ENCODE peak calls at places on chromosomes 2 and 18, in seven cellular contexts. U is fibroblast of pulmonary artery, Q is mesothelial cell of epicardium, A is A549, J is epithelial cell of esophagus, V is NCI-H446, P is psoas muscle. W is an unnamed sample.

GRCh38 chr2:157497603-157498314 is 53.9 kb upstream of the CYTIP start:
- DNase-seq in U (peak; percentile 50), Q (no peak), A (peak; percentile 5), J (peak; percentile 53), V (no peak), P (no peak), W (no peak)

GRCh38 chr2:12712871-12713270 is 3.9 kb upstream of the TRIB2 start:
- DNase-seq in U (peak; percentile 86), Q (no peak), A (no peak), J (no peak), V (no peak), P (no peak), W (no peak)

GRCh38 chr2:201830666-201831065 is 24.3 kb downstream of the CDK15 start:
- DNase-seq in U (no peak), Q (no peak), A (no peak), J (no peak), V (no peak), P (no peak), W (no peak)

GRCh38 chr2:158879229-158879903 is 84.2 kb downstream of the DAPL1 start:
- DNase-seq in U (no peak), Q (no peak), A (no peak), J (no peak), V (no peak), P (no peak), W (no peak)

GRCh38 chr2:42303252-42303651 is 57.8 kb downstream of the COX7A2L start:
- DNase-seq in U (no peak), Q (no peak), A (no peak), J (no peak), V (no peak), P (no peak), W (no peak)

GRCh38 chr2:57146951-57147350 is 899.7 kb upstream of the VRK2 start:
- DNase-seq in U (no peak), Q (no peak), A (no peak), J (no peak), V (no peak), P (no peak), W (no peak)

GRCh38 chr18:34820360-34820759 is 110.3 kb downstream of the DTNA start:
- DNase-seq in U (no peak), Q (no peak), A (no peak), J (no peak), V (no peak), P (no peak), W (no peak)

GRCh38 chr2:241849616-241850543 is 8.8 kb downstream of the PDCD1 start:
- DNase-seq in U (no peak), Q (no peak), A (no peak), J (no peak), V (no peak), P (no peak), W (no peak)

GRCh38 chr18:47265197-47265596 is 13.7 kb upstream of the SKOR2 start:
- DNase-seq in U (peak; percentile 20), Q (no peak), A (no peak), J (peak; percentile 2), V (no peak), P (no peak), W (no peak)

GRCh38 chr18:58025205-58025604 is 18.8 kb upstream of the NEDD4L start:
- DNase-seq in U (no peak), Q (no peak), A (no peak), J (no peak), V (no peak), P (no peak), W (no peak)

GRCh38 chr18:46754188-46754587 is 2.7 kb downstream of the ST8SIA5 start:
- DNase-seq in U (no peak), Q (no peak), A (no peak), J (no peak), V (no peak), P (no peak), W (no peak)

GRCh38 chr18:45083456-45083855 is 402.8 kb downstream of the SETBP1 start:
- DNase-seq in U (no peak), Q (no peak), A (no peak), J (no peak), V (no peak), P (no peak), W (no peak)

GRCh38 chr2:96869824-96870630 is at the start of gene SEMA4C:
- DNase-seq in U (peak; percentile 47), Q (peak; percentile 74), A (peak; percentile 30), J (peak; percentile 51), V (no peak), P (peak; percentile 70), W (peak; percentile 76)

GRCh38 chr2:32136097-32136496 is 29.6 kb upstream of the SLC30A6 start:
- DNase-seq in U (no peak), Q (no peak), A (no peak), J (no peak), V (no peak), P (no peak), W (no peak)

GRCh38 chr2:191539068-191539467 is 138.9 kb upstream of the NABP1 start:
- DNase-seq in U (peak; percentile 56), Q (no peak), A (peak; percentile 29), J (peak; percentile 29), V (no peak), P (no peak), W (no peak)

GRCh38 chr2:221572821-221573429 is 821 bp upstream of the EPHA4 start:
- DNase-seq in U (peak; percentile 34), Q (no peak), A (peak; percentile 35), J (peak; percentile 58), V (no peak), P (no peak), W (peak; percentile 81)

GRCh38 chr2:73827018-73827417 is 1.7 kb upstream of the STAMBP start:
- DNase-seq in U (peak; percentile 66), Q (no peak), A (peak; percentile 32), J (peak; percentile 67), V (no peak), P (no peak), W (no peak)

W was measured in ovary.